ENCODE peak calls at places on chromosomes 11 and 22, in seven cellular contexts. Y is pulmonary artery endothelial cell; L is head of caudate nucleus; Q is IMR-90; R is activated CD4-positive, CD25-positive, alpha-beta regulatory T cell treated with anti-CD3 and anti-CD28 coated beads, Interleukin-2, amount 50 U/mL, for 16 hours; J is erythroblast; S is HT1080. B is an unnamed sample.
A peak's percentile ranks its signal among the peaks of the same experiment; 100 is the strongest.

GRCh38 chr11:128520886-128521696 is 66.3 kb downstream of the ETS1 start:
- DNase-seq in Y (no peak), L (no peak), Q (no peak), R (no peak), J (no peak), S (no peak), B (no peak)

GRCh38 chr22:25564979-25565677 is 653 bp downstream of the GRK3 start:
- DNase-seq in Y (no peak), L (no peak), Q (no peak), R (no peak), J (no peak), S (no peak), B (no peak)

GRCh38 chr11:63998558-63999348 is 12.5 kb downstream of the OTUB1 start:
- DNase-seq in Y (no peak), L (no peak), Q (no peak), R (no peak), J (no peak), S (no peak), B (no peak)

GRCh38 chr11:130649749-130650275 is 201.4 kb downstream of the ADAMTS15 start:
- DNase-seq in Y (no peak), L (no peak), Q (no peak), R (no peak), J (no peak), S (no peak), B (no peak)

GRCh38 chr11:82794490-82794889 is 60.8 kb upstream of the FAM181B start:
- DNase-seq in Y (no peak), L (no peak), Q (no peak), R (no peak), J (no peak), S (peak; percentile 23), B (no peak)

GRCh38 chr22:23772315-23773246 is at the start of gene MMP11:
- DNase-seq in Y (no peak), L (no peak), Q (no peak), R (no peak), J (peak; percentile 55), S (no peak), B (no peak)

GRCh38 chr11:64156235-64157011 is 9.5 kb downstream of the MACROD1 start:
- DNase-seq in Y (no peak), L (no peak), Q (no peak), R (no peak), J (no peak), S (no peak), B (no peak)

GRCh38 chr11:126348806-126349582 is 6.5 kb upstream of the ST3GAL4 start:
- DNase-seq in Y (peak; percentile 66), L (no peak), Q (peak; percentile 36), R (no peak), J (no peak), S (no peak), B (no peak)

GRCh38 chr11:27464155-27464759 is 8.3 kb downstream of the LGR4 start:
- DNase-seq in Y (no peak), L (no peak), Q (peak; percentile 44), R (no peak), J (no peak), S (peak; percentile 42), B (no peak)

GRCh38 chr22:32926600-32926999 is 125.1 kb downstream of the TIMP3 start:
- DNase-seq in Y (no peak), L (no peak), Q (peak; percentile 34), R (no peak), J (peak; percentile 68), S (peak; percentile 18), B (peak; percentile 29)